ENCODE peak calls at places on chromosome 4, in ten cellular contexts. Z is CD4-positive, alpha-beta memory T cell; J is astrocyte; Y is colonic mucosa; T is endothelial cell of umbilical vein; A is CD8-positive, alpha-beta memory T cell; C is transverse colon; K is prostate gland; D is ovary; F is DND-41. S is an unnamed sample. For H3K4me1, the result is how much of the 10 kb centered on the place peaks cover.

GRCh38 chr4:98260047-98260578 is 1.1 kb upstream of the RAP1GDS1 start:
- DNase-seq in Z (no peak), J (peak), Y (peak), T (peak), A (peak), C (peak), K (peak), D (peak), F (no peak), S (no peak)

GRCh38 chr4:175509320-175509719 is 302.7 kb downstream of the GPM6A start:
- DNase-seq in Z (no peak), J (no peak), Y (no peak), T (no peak), A (no peak), C (no peak), K (no peak), D (no peak), F (no peak), S (no peak)

GRCh38 chr4:11312389-11312788 is 116.3 kb downstream of the HS3ST1 start:
- DNase-seq in Z (no peak), J (peak), Y (no peak), T (no peak), A (no peak), C (no peak), K (no peak), D (no peak), F (no peak), S (no peak)

GRCh38 chr4:94649381-94650128 is 108.2 kb upstream of the BMPR1B start:
- DNase-seq in Z (no peak), J (no peak), Y (no peak), T (peak), A (no peak), C (no peak), K (no peak), D (no peak), F (no peak), S (no peak)

GRCh38 chr4:55503164-55503563 is 43.5 kb downstream of the CLOCK start:
- DNase-seq in Z (no peak), J (peak), Y (no peak), T (peak), A (no peak), C (no peak), K (no peak), D (no peak), F (no peak), S (no peak)

GRCh38 chr4:5050520-5050955 is 742 bp upstream of the STK32B start:
- DNase-seq in Z (no peak), J (peak), Y (peak), T (peak), A (no peak), C (peak), K (peak), D (peak), F (peak), S (peak)

GRCh38 chr4:6180841-6181631 is 19.3 kb downstream of the JAKMIP1 start:
- DNase-seq in Z (peak), J (no peak), Y (no peak), T (no peak), A (peak), C (no peak), K (no peak), D (no peak), F (peak), S (no peak)

GRCh38 chr4:110514889-110515479 is 39.0 kb downstream of the ENPEP start:
- DNase-seq in Z (no peak), J (peak), Y (no peak), T (peak), A (no peak), C (no peak), K (no peak), D (no peak), F (no peak), S (no peak)

GRCh38 chr4:180832086-180832485 is 1411.1 kb upstream of the TENM3 start:
- DNase-seq in Z (no peak), J (no peak), Y (no peak), T (no peak), A (no peak), C (no peak), K (no peak), D (no peak), F (no peak), S (no peak)

GRCh38 chr4:155402941-155403340 is 26.2 kb upstream of the MAP9 start:
- DNase-seq in Z (no peak), J (no peak), Y (no peak), T (no peak), A (no peak), C (no peak), K (no peak), D (no peak), F (no peak), S (no peak)

GRCh38 chr4:22430626-22431025 is 85.2 kb downstream of the ADGRA3 start:
- DNase-seq in Z (no peak), J (no peak), Y (no peak), T (no peak), A (no peak), C (no peak), K (no peak), D (no peak), F (no peak), S (no peak)

GRCh38 chr4:7857238-7857701 is 82.4 kb downstream of the AFAP1 start:
- DNase-seq in Z (no peak), J (peak), Y (no peak), T (peak), A (no peak), C (no peak), K (no peak), D (no peak), F (no peak), S (no peak)

GRCh38 chr4:71136071-71136470 is 142.6 kb downstream of the DCK start:
- DNase-seq in Z (no peak), J (no peak), Y (no peak), T (no peak), A (no peak), C (no peak), K (no peak), D (no peak), F (no peak), S (no peak)

GRCh38 chr4:55866973-55867574 is 13.6 kb downstream of the EXOC1 start:
- DNase-seq in Z (no peak), J (peak), Y (no peak), T (peak), A (no peak), C (no peak), K (no peak), D (no peak), F (peak), S (no peak)

GRCh38 chr4:21900211-21900610 is 48.4 kb downstream of the KCNIP4 start:
- DNase-seq in Z (no peak), J (no peak), Y (no peak), T (no peak), A (no peak), C (no peak), K (no peak), D (no peak), F (no peak), S (no peak)

GRCh38 chr4:168507178-168507577 is 10.3 kb downstream of the PALLD start:
- DNase-seq in Z (no peak), J (no peak), Y (no peak), T (no peak), A (no peak), C (no peak), K (no peak), D (no peak), F (no peak), S (no peak)

GRCh38 chr4:168511780-168512467 is 15.1 kb downstream of the PALLD start:
- DNase-seq in Z (peak), J (no peak), Y (no peak), T (no peak), A (peak), C (no peak), K (no peak), D (no peak), F (peak), S (no peak)

GRCh38 chr4:168508683-168509082 is 11.8 kb downstream of the PALLD start:
- DNase-seq in Z (no peak), J (no peak), Y (no peak), T (no peak), A (no peak), C (no peak), K (no peak), D (no peak), F (no peak), S (no peak)

GRCh38 chr4:168505996-168506395 is 9.1 kb downstream of the PALLD start:
- DNase-seq in Z (no peak), J (no peak), Y (no peak), T (no peak), A (no peak), C (no peak), K (no peak), D (no peak), F (no peak), S (no peak)

GRCh38 chr4:168509786-168510185 is 12.9 kb downstream of the PALLD start:
- DNase-seq in Z (peak), J (peak), Y (no peak), T (no peak), A (no peak), C (no peak), K (no peak), D (no peak), F (peak), S (no peak)
- H3K4me1 ChIP-seq in Z (under half), J (under half), Y (under half), T (under half), A (under half), C (under half), K (under half), D (under half), F (under half), S (under half)

GRCh38 chr4:118034061-118034785 is at the start of gene NDST3:
- DNase-seq in Z (no peak), J (peak), Y (peak), T (peak), A (no peak), C (peak), K (peak), D (peak), F (peak), S (peak)
- H3K4me3 ChIP-seq in Z (no peak), J (peak), Y (peak), T (peak), A (no peak), C (peak), K (peak), D (peak), F (peak), S (peak)

GRCh38 chr4:2487632-2488031 is 18.7 kb downstream of the RNF4 start:
- DNase-seq in Z (no peak), J (no peak), Y (no peak), T (no peak), A (no peak), C (no peak), K (no peak), D (no peak), F (no peak), S (no peak)

GRCh38 chr4:2489081-2489805 is 20.3 kb downstream of the RNF4 start:
- DNase-seq in Z (no peak), J (no peak), Y (no peak), T (no peak), A (no peak), C (no peak), K (no peak), D (no peak), F (no peak), S (no peak)

GRCh38 chr4:2484169-2484568 is 15.3 kb downstream of the RNF4 start:
- DNase-seq in Z (no peak), J (no peak), Y (no peak), T (no peak), A (no peak), C (no peak), K (no peak), D (no peak), F (no peak), S (no peak)

GRCh38 chr4:2484993-2485392 is 16.1 kb downstream of the RNF4 start:
- DNase-seq in Z (peak), J (no peak), Y (peak), T (peak), A (peak), C (peak), K (peak), D (peak), F (no peak), S (no peak)

GRCh38 chr4:2486981-2487380 is 18.1 kb downstream of the RNF4 start:
- DNase-seq in Z (no peak), J (no peak), Y (no peak), T (no peak), A (no peak), C (no peak), K (no peak), D (no peak), F (no peak), S (no peak)
- H3K4me1 ChIP-seq in Z (half or more), J (under half), Y (under half), T (under half), A (half or more), C (under half), K (under half), D (under half), F (under half), S (half or more)

GRCh38 chr4:170004656-170005250 is 21.4 kb downstream of the MFAP3L start:
- DNase-seq in Z (no peak), J (peak), Y (no peak), T (no peak), A (no peak), C (no peak), K (no peak), D (no peak), F (no peak), S (no peak)
- H3K4me3 ChIP-seq in Z (no peak), J (no peak), Y (no peak), T (no peak), A (no peak), C (no peak), K (no peak), D (no peak), F (no peak), S (no peak)

DNA sequence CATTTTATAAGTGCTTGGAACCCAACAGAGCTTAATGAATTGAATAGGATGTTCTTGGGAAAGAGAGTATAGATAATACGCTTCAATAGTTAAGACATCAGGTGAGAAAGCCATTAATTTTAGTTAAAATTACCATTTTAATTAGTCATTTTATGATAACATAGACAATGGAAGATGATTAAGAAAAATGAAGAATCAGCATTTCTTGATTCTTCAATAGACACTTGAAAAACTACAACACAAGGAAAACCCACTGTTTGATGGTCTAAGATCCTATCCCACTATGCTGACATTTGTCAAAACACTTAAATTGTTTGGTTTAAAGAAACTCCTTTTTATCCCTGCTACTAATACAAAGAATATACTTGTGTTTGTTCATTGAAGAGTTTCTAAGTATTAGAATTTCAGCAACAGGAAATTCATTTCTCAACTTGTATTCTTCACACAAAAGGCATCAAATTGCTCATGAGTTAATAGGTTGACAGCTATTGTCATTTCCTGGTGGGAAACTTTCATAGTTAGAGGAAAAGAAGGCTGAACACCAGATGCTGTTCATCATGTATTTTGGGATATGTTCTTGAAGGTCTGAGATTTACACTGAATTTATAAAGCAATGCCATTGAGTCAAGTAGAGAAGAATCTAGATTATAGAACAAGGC is 9.6 kb upstream of the CXCL2 start:
- DNase-seq in Z (no peak), J (no peak), Y (no peak), T (no peak), A (no peak), C (no peak), K (no peak), D (no peak), F (no peak), S (no peak)
- H3K4me1 ChIP-seq in Z (under half), J (under half), Y (under half), T (under half), A (under half), C (under half), K (under half), D (under half), F (under half), S (under half)

DNA sequence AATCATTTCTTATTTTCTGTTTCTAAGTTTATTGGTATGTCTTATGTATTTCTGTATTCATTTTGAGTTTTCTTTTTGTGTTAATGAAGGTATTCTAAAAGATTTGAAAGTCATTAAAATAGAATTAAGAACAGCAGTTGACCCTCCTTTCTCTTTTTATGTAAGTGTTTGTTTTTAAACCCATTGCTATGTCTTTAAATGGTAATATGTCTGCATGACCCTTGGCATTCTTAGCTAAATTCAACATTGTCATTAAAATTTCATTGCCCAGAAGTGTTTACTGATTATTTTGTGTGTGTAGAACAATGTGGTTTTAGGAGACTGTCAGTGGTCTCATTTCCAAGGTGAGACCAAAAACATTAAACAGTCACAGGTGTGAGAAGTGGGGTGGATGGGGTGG is 197.8 kb downstream of the PCDH7 start:
- DNase-seq in Z (no peak), J (no peak), Y (no peak), T (no peak), A (no peak), C (no peak), K (no peak), D (no peak), F (no peak), S (no peak)
- H3K4me3 ChIP-seq in Z (no peak), J (no peak), Y (no peak), T (no peak), A (no peak), C (no peak), K (no peak), D (no peak), F (no peak), S (no peak)

GRCh38 chr4:10097906-10098769 is 18.5 kb downstream of the WDR1 start:
- DNase-seq in Z (peak), J (no peak), Y (no peak), T (no peak), A (no peak), C (no peak), K (no peak), D (no peak), F (no peak), S (no peak)

GRCh38 chr4:10095296-10095991 is 21.2 kb downstream of the WDR1 start:
- DNase-seq in Z (peak), J (no peak), Y (no peak), T (no peak), A (peak), C (no peak), K (no peak), D (no peak), F (no peak), S (no peak)

GRCh38 chr4:10096976-10097330 is 19.6 kb downstream of the WDR1 start:
- DNase-seq in Z (no peak), J (no peak), Y (no peak), T (no peak), A (no peak), C (no peak), K (no peak), D (no peak), F (no peak), S (no peak)

GRCh38 chr4:10094841-10095240 is 21.8 kb downstream of the WDR1 start:
- DNase-seq in Z (peak), J (no peak), Y (no peak), T (no peak), A (no peak), C (no peak), K (no peak), D (no peak), F (peak), S (no peak)

DNA sequence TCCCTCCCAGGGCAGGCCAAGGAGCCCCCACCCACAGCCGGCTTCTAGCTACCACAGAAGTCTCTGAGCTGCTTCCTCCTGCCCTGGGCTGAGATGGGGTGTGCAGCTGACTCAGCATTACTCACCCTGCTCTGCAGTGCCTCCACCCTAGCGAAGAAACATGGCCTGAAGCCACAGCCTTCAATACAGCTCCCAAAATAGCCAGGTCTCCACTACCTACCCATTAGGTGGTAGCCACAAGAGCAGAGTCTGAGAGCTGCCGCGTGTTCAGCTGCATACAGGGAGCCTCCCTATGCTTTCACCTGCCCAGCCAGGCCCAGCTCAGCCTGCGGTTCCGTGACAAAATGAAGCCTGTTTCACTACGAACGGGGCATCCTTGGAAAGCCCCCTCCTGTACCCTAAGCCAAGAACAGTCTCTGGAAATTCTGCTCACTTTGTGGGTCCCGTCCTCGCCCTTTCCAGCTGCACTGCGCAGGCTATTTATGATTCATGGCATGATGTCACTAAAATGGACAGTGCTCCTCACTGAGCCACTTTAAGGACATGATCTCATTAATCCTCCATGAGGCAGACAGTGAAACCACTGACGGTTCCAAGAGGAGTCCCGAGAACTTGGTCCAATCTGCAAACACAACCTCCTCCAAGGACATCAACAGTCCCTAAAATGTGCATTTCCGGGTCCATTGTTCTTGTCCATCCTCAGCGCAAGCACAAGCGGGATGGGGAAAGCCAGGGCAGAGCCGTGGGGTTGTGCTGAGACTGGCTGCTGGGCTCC is 20.2 kb downstream of the WDR1 start:
- DNase-seq in Z (peak), J (peak), Y (peak), T (peak), A (peak), C (peak), K (no peak), D (peak), F (peak), S (no peak)
- H3K4me1 ChIP-seq in Z (half or more), J (half or more), Y (under half), T (half or more), A (half or more), C (half or more), K (under half), D (under half), F (under half), S (half or more)

S was measured in vagina.